ENCODE peak calls at places on chromosomes 3 and 15, in four cellular contexts. M, X, U and Q are unnamed samples.

GRCh38 chr3:107752202-107752990 is 229.6 kb downstream of the BBX start:
- DNase-seq in M (peak), X (no peak), U (peak), Q (no peak)

GRCh38 chr3:17041009-17041408 is 156.3 kb downstream of the PLCL2 start:
- DNase-seq in M (no peak), X (no peak), U (no peak), Q (no peak)

GRCh38 chr15:26157081-26157480 is 294.0 kb upstream of the ATP10A start:
- DNase-seq in M (no peak), X (no peak), U (peak), Q (no peak)

GRCh38 chr3:65833761-65834505 is 204.8 kb downstream of the MAGI1 start:
- DNase-seq in M (no peak), X (no peak), U (no peak), Q (no peak)

GRCh38 chr15:92097473-92098178 is 244.1 kb downstream of the SLCO3A1 start:
- DNase-seq in M (peak), X (peak), U (peak), Q (no peak)

GRCh38 chr3:189132125-189132744 is 39.5 kb upstream of the TPRG1 start:
- DNase-seq in M (peak), X (peak), U (no peak), Q (peak)

GRCh38 chr3:196145420-196146262 is 63.8 kb upstream of the TFRC start:
- DNase-seq in M (no peak), X (no peak), U (no peak), Q (no peak)

GRCh38 chr15:58440922-58441321 is 9.1 kb downstream of the LIPC start:
- DNase-seq in M (peak), X (no peak), U (no peak), Q (no peak)

GRCh38 chr3:62873672-62874397 is 1.4 kb downstream of the CADPS start:
- DNase-seq in M (peak), X (no peak), U (peak), Q (peak)

GRCh38 chr3:133448478-133449122 is 48.7 kb downstream of the BFSP2 start:
- DNase-seq in M (no peak), X (no peak), U (no peak), Q (no peak)